ENCODE peak calls at places on chromosomes 6 and 20, in six cellular contexts. One of them, this sample, is unnamed.

GRCh38 chr6:16146527-16146955 is 17.7 kb downstream of the MYLIP start:
- DNase-seq in fibroblast of lung: peak; percentile 51
- DNase-seq in mesendoderm: no peak
- DNase-seq in PC-3: no peak
- DNase-seq in IMR-90: no peak
- DNase-seq in MM.1S: no peak
- DNase-seq in this sample: no peak

GRCh38 chr6:109447878-109448555 is 7.5 kb downstream of the SMPD2 start:
- DNase-seq in fibroblast of lung: no peak
- DNase-seq in IMR-90: no peak
- DNase-seq in mesendoderm: peak; percentile 39
- DNase-seq in MM.1S: no peak
- DNase-seq in PC-3: no peak
- DNase-seq in this sample: peak; percentile 56

GRCh38 chr6:160391419-160392116 is 43.4 kb downstream of the SLC22A3 start:
- DNase-seq in PC-3: peak; percentile 92
- DNase-seq in mesendoderm: no peak
- DNase-seq in IMR-90: no peak
- DNase-seq in fibroblast of lung: peak; percentile 49
- DNase-seq in MM.1S: no peak
- DNase-seq in this sample: no peak

GRCh38 chr20:23550227-23550626 is 18.1 kb downstream of the CST9L start:
- DNase-seq in fibroblast of lung: no peak
- DNase-seq in MM.1S: no peak
- DNase-seq in mesendoderm: no peak
- DNase-seq in IMR-90: no peak
- DNase-seq in PC-3: no peak
- DNase-seq in this sample: no peak

GRCh38 chr6:161333410-161333809 is 59.5 kb upstream of the AGPAT4 start:
- DNase-seq in MM.1S: no peak
- DNase-seq in PC-3: no peak
- DNase-seq in fibroblast of lung: no peak
- DNase-seq in IMR-90: no peak
- DNase-seq in mesendoderm: no peak
- DNase-seq in this sample: no peak

GRCh38 chr6:158640519-158640918 is 4.0 kb downstream of the DYNLT1 start:
- DNase-seq in PC-3: no peak
- DNase-seq in IMR-90: no peak
- DNase-seq in mesendoderm: no peak
- DNase-seq in fibroblast of lung: no peak
- DNase-seq in MM.1S: no peak
- DNase-seq in this sample: no peak

GRCh38 chr20:4151991-4152695 is 136.8 kb upstream of the RNF24 start:
- DNase-seq in mesendoderm: no peak
- DNase-seq in fibroblast of lung: peak; percentile 88
- DNase-seq in PC-3: peak; percentile 71
- DNase-seq in IMR-90: peak; percentile 78
- DNase-seq in MM.1S: no peak
- DNase-seq in this sample: no peak

GRCh38 chr20:4073852-4074741 is 58.7 kb upstream of the RNF24 start:
- DNase-seq in fibroblast of lung: no peak
- DNase-seq in IMR-90: no peak
- DNase-seq in PC-3: no peak
- DNase-seq in mesendoderm: no peak
- DNase-seq in MM.1S: no peak
- DNase-seq in this sample: peak; percentile 53

GRCh38 chr6:79421707-79422484 is 115.3 kb downstream of the LCA5 start:
- DNase-seq in mesendoderm: no peak
- DNase-seq in PC-3: peak; percentile 87
- DNase-seq in IMR-90: peak; percentile 92
- DNase-seq in fibroblast of lung: peak; percentile 84
- DNase-seq in MM.1S: no peak
- DNase-seq in this sample: no peak

GRCh38 chr6:109055771-109056235 is 38.8 kb downstream of the SESN1 start:
- DNase-seq in mesendoderm: no peak
- DNase-seq in MM.1S: no peak
- DNase-seq in IMR-90: peak; percentile 41
- DNase-seq in fibroblast of lung: peak; percentile 27
- DNase-seq in PC-3: no peak
- DNase-seq in this sample: no peak

GRCh38 chr20:43287637-43288036 is 97.9 kb upstream of the PTPRT start:
- DNase-seq in MM.1S: no peak
- DNase-seq in fibroblast of lung: no peak
- DNase-seq in IMR-90: no peak
- DNase-seq in mesendoderm: no peak
- DNase-seq in PC-3: no peak
- DNase-seq in this sample: no peak

GRCh38 chr6:129663531-129663930 is 46.4 kb downstream of the ARHGAP18 start:
- DNase-seq in MM.1S: no peak
- DNase-seq in mesendoderm: no peak
- DNase-seq in PC-3: no peak
- DNase-seq in fibroblast of lung: no peak
- DNase-seq in IMR-90: no peak
- DNase-seq in this sample: no peak

GRCh38 chr6:50087231-50087954 is 37.7 kb upstream of the DEFB112 start:
- DNase-seq in mesendoderm: peak; percentile 21
- DNase-seq in MM.1S: no peak
- DNase-seq in IMR-90: peak; percentile 78
- DNase-seq in fibroblast of lung: peak; percentile 73
- DNase-seq in PC-3: peak; percentile 61
- DNase-seq in this sample: no peak

GRCh38 chr6:111771629-111772028 is 101.6 kb downstream of the FYN start:
- DNase-seq in MM.1S: no peak
- DNase-seq in mesendoderm: peak; percentile 46
- DNase-seq in PC-3: no peak
- DNase-seq in IMR-90: no peak
- DNase-seq in fibroblast of lung: no peak
- DNase-seq in this sample: no peak

GRCh38 chr20:58010186-58010585 is 218.3 kb downstream of the ANKRD60 start:
- DNase-seq in mesendoderm: no peak
- DNase-seq in IMR-90: no peak
- DNase-seq in fibroblast of lung: no peak
- DNase-seq in MM.1S: no peak
- DNase-seq in PC-3: no peak
- DNase-seq in this sample: peak; percentile 24

GRCh38 chr6:79605061-79605460 is 26.1 kb upstream of the SH3BGRL2 start:
- DNase-seq in IMR-90: peak; percentile 43
- DNase-seq in MM.1S: no peak
- DNase-seq in PC-3: no peak
- DNase-seq in fibroblast of lung: peak; percentile 88
- DNase-seq in mesendoderm: no peak
- DNase-seq in this sample: no peak

GRCh38 chr20:62193079-62194025 is 10.5 kb downstream of the MTG2 start:
- DNase-seq in MM.1S: no peak
- DNase-seq in PC-3: no peak
- DNase-seq in fibroblast of lung: no peak
- DNase-seq in mesendoderm: no peak
- DNase-seq in IMR-90: no peak
- DNase-seq in this sample: no peak

GRCh38 chr20:43579861-43580793 is 10.6 kb upstream of the IFT52 start:
- DNase-seq in mesendoderm: no peak
- DNase-seq in MM.1S: no peak
- DNase-seq in PC-3: peak; percentile 6
- DNase-seq in fibroblast of lung: no peak
- DNase-seq in IMR-90: no peak
- DNase-seq in this sample: no peak

GRCh38 chr6:138013949-138014348 is 93.3 kb downstream of the PERP start:
- DNase-seq in mesendoderm: no peak
- DNase-seq in PC-3: no peak
- DNase-seq in fibroblast of lung: no peak
- DNase-seq in MM.1S: no peak
- DNase-seq in IMR-90: no peak
- DNase-seq in this sample: no peak

GRCh38 chr6:111711476-111711875 is 105.8 kb upstream of the TRAF3IP2 start:
- DNase-seq in PC-3: no peak
- DNase-seq in fibroblast of lung: no peak
- DNase-seq in mesendoderm: no peak
- DNase-seq in IMR-90: no peak
- DNase-seq in MM.1S: no peak
- DNase-seq in this sample: peak; percentile 56

GRCh38 chr20:57205625-57206219 is 60.7 kb downstream of the BMP7 start:
- DNase-seq in PC-3: peak; percentile 95
- DNase-seq in IMR-90: peak; percentile 77
- DNase-seq in mesendoderm: no peak
- DNase-seq in fibroblast of lung: peak; percentile 91
- DNase-seq in MM.1S: no peak
- DNase-seq in this sample: no peak

DNA sequence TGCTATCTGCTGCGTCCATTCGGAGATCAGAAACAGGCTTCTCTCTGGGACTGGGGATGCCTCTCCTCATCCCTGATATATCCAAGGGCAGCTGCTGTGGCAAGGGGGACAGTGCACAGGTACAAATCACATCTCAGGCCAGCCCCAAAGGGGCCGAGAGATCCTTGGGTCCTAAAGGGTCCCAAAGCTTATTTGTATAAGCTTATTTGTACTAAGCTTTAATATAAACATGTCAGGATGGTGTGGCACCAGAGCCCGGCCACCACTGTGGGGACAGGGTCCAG is 45.3 kb downstream of the FGD2 start:
- DNase-seq in fibroblast of lung: no peak
- DNase-seq in mesendoderm: no peak
- DNase-seq in IMR-90: no peak
- DNase-seq in PC-3: no peak
- DNase-seq in MM.1S: no peak
- DNase-seq in this sample: no peak
- H3K4me1 ChIP-seq in fibroblast of lung: peaks cover 3% of the 10 kb centered on the region
- H3K4me1 ChIP-seq in mesendoderm: peaks cover 4% of the 10 kb centered on the region
- H3K4me1 ChIP-seq in IMR-90: peaks cover 6% of the 10 kb centered on the region
- H3K4me1 ChIP-seq in PC-3: peaks cover 20% of the 10 kb centered on the region
- H3K4me1 ChIP-seq in MM.1S: peaks cover 48% of the 10 kb centered on the region
- H3K4me1 ChIP-seq in this sample: no peaks in the 10 kb centered on the region

GRCh38 chr6:12013368-12013617 is 1.2 kb downstream of the HIVEP1 start:
- DNase-seq in mesendoderm: no peak
- DNase-seq in PC-3: no peak
- DNase-seq in fibroblast of lung: no peak
- DNase-seq in MM.1S: no peak
- DNase-seq in IMR-90: no peak
- DNase-seq in this sample: no peak

GRCh38 chr6:12014873-12015149 is 2.7 kb downstream of the HIVEP1 start:
- DNase-seq in PC-3: no peak
- DNase-seq in IMR-90: no peak
- DNase-seq in fibroblast of lung: no peak
- DNase-seq in MM.1S: no peak
- DNase-seq in mesendoderm: peak; percentile 50
- DNase-seq in this sample: no peak

GRCh38 chr6:12012566-12013367 is 655 bp downstream of the HIVEP1 start:
- DNase-seq in IMR-90: peak; percentile 95
- DNase-seq in mesendoderm: peak; percentile 94
- DNase-seq in PC-3: peak; percentile 80
- DNase-seq in fibroblast of lung: peak; percentile 91
- DNase-seq in MM.1S: peak; percentile 45
- DNase-seq in this sample: peak; percentile 84

GRCh38 chr6:12012231-12012565 is at the start of gene HIVEP1:
- DNase-seq in PC-3: no peak
- DNase-seq in IMR-90: no peak
- DNase-seq in mesendoderm: peak; percentile 47
- DNase-seq in fibroblast of lung: no peak
- DNase-seq in MM.1S: peak; percentile 22
- DNase-seq in this sample: peak; percentile 71

GRCh38 chr6:12014027-12014872 is 2.1 kb downstream of the HIVEP1 start:
- DNase-seq in MM.1S: no peak
- DNase-seq in IMR-90: peak; percentile 90
- DNase-seq in fibroblast of lung: peak; percentile 94
- DNase-seq in PC-3: peak; percentile 86
- DNase-seq in mesendoderm: no peak
- DNase-seq in this sample: no peak
- H3K4me3 ChIP-seq in MM.1S: no peak overlapping the region
- H3K4me3 ChIP-seq in IMR-90: no peak overlapping the region
- H3K4me3 ChIP-seq in fibroblast of lung: peak overlapping the region; percentile 80
- H3K4me3 ChIP-seq in PC-3: peak overlapping the region; percentile 93
- H3K4me3 ChIP-seq in mesendoderm: no peak overlapping the region
- H3K4me3 ChIP-seq in this sample: peak overlapping the region; percentile 85

DNA sequence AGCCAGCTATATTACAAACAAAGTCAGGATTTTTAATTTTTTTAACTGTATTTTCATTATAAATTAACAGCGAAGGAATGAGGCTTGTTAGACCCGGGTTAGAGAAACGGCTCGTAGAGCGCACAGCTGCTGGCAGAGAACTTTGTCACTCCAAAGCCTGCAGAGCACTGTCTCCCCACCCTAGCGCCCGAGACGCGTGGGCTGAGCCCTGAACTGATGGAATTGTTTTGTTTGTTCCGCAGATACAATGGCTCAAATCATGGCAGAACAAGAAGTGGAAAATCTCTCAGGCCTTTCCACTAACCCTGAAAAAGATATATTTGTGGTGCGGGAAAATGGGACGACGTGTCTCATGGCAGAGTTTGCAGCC is 806 bp downstream of the LAMP5 start:
- DNase-seq in mesendoderm: no peak
- DNase-seq in MM.1S: peak; percentile 37
- DNase-seq in PC-3: no peak
- DNase-seq in IMR-90: no peak
- DNase-seq in fibroblast of lung: no peak
- DNase-seq in this sample: no peak
- H3K4me1 ChIP-seq in mesendoderm: peaks cover 3% of the 10 kb centered on the region
- H3K4me1 ChIP-seq in MM.1S: peaks cover 21% of the 10 kb centered on the region
- H3K4me1 ChIP-seq in PC-3: peaks cover 4% of the 10 kb centered on the region
- H3K4me1 ChIP-seq in IMR-90: no peaks in the 10 kb centered on the region
- H3K4me1 ChIP-seq in fibroblast of lung: no peaks in the 10 kb centered on the region
- H3K4me1 ChIP-seq in this sample: peaks cover 11% of the 10 kb centered on the region

GRCh38 chr6:35728663-35729348 is 8.0 kb upstream of the ARMC12 start:
- DNase-seq in PC-3: no peak
- DNase-seq in MM.1S: peak; percentile 42
- DNase-seq in mesendoderm: peak; percentile 12
- DNase-seq in fibroblast of lung: no peak
- DNase-seq in IMR-90: no peak
- DNase-seq in this sample: no peak
- H3K4me3 ChIP-seq in PC-3: peak overlapping the region; percentile 68
- H3K4me3 ChIP-seq in MM.1S: peak overlapping the region; percentile 40
- H3K4me3 ChIP-seq in mesendoderm: no peak overlapping the region
- H3K4me3 ChIP-seq in fibroblast of lung: no peak overlapping the region
- H3K4me3 ChIP-seq in IMR-90: no peak overlapping the region
- H3K4me3 ChIP-seq in this sample: peak overlapping the region; percentile 72

GRCh38 chr20:8581451-8582183 is 449.6 kb downstream of the PLCB1 start:
- DNase-seq in PC-3: no peak
- DNase-seq in MM.1S: no peak
- DNase-seq in fibroblast of lung: no peak
- DNase-seq in mesendoderm: no peak
- DNase-seq in IMR-90: no peak
- DNase-seq in this sample: no peak
- H3K4me1 ChIP-seq in PC-3: no peaks in the 10 kb centered on the region
- H3K4me1 ChIP-seq in MM.1S: no peaks in the 10 kb centered on the region
- H3K4me1 ChIP-seq in fibroblast of lung: no peaks in the 10 kb centered on the region
- H3K4me1 ChIP-seq in mesendoderm: no peaks in the 10 kb centered on the region
- H3K4me1 ChIP-seq in IMR-90: no peaks in the 10 kb centered on the region
- H3K4me1 ChIP-seq in this sample: no peaks in the 10 kb centered on the region